ENCODE peak calls at places on chromosomes 12 and 14, in six cellular contexts. K, N, P, U, H and I are unnamed samples.

GRCh38 chr12:29230800-29231560 is 81.9 kb downstream of the FAR2 start:
- DNase-seq in P (no peak), K (no peak), U (no peak), N (no peak), H (no peak), I (no peak)

GRCh38 chr12:98901189-98901588 is 256.1 kb downstream of the APAF1 start:
- DNase-seq in P (peak; percentile 47), N (no peak), H (no peak), K (no peak), U (peak; percentile 15), I (no peak)

GRCh38 chr12:96383371-96383770 is 16.9 kb downstream of the CDK17 start:
- DNase-seq in H (no peak), U (no peak), K (no peak), P (no peak), N (no peak), I (no peak)

GRCh38 chr12:89731064-89731463 is 22.4 kb upstream of the ATP2B1 start:
- DNase-seq in P (no peak), N (no peak), H (no peak), U (no peak), K (no peak), I (no peak)

GRCh38 chr14:78253986-78254385 is 83.8 kb downstream of the NRXN3 start:
- DNase-seq in N (no peak), P (no peak), U (peak; percentile 71), K (peak; percentile 33), H (no peak), I (no peak)

GRCh38 chr14:29724991-29725390 is 202.7 kb downstream of the PRKD1 start:
- DNase-seq in K (no peak), N (no peak), H (no peak), U (peak; percentile 56), P (peak; percentile 76), I (no peak)

GRCh38 chr14:31037709-31038221 is 11.6 kb upstream of the STRN3 start:
- DNase-seq in N (no peak), P (no peak), K (no peak), H (no peak), U (no peak), I (no peak)

GRCh38 chr12:106831699-106832098 is 57.2 kb downstream of the RIC8B start:
- DNase-seq in N (no peak), K (no peak), P (no peak), H (no peak), U (no peak), I (no peak)

GRCh38 chr12:58575281-58575680 is 345.0 kb downstream of the LRIG3 start:
- DNase-seq in U (peak; percentile 55), N (no peak), P (no peak), K (peak; percentile 65), H (no peak), I (no peak)

GRCh38 chr12:110726708-110727369 is 15.9 kb downstream of the PPP1CC start:
- DNase-seq in U (no peak), H (no peak), N (no peak), P (no peak), K (no peak), I (no peak)

GRCh38 chr12:117036046-117036445 is 63.2 kb downstream of the TESC start:
- DNase-seq in P (no peak), K (no peak), U (no peak), N (peak; percentile 60), H (no peak), I (peak; percentile 58)

GRCh38 chr12:50986961-50987737 is 34.8 kb downstream of the HIGD1C start:
- DNase-seq in P (peak; percentile 61), K (peak; percentile 66), U (peak; percentile 64), H (no peak), N (no peak), I (no peak)

GRCh38 chr14:99181804-99182520 is 90.0 kb downstream of the BCL11B start:
- DNase-seq in P (no peak), K (no peak), U (no peak), H (no peak), N (no peak), I (no peak)

GRCh38 chr12:14373202-14373601 is 7.7 kb downstream of the ATF7IP start:
- DNase-seq in U (peak; percentile 44), K (peak; percentile 29), N (no peak), H (no peak), P (no peak), I (no peak)

GRCh38 chr12:73950506-73950905 is 587.1 kb upstream of the ATXN7L3B start:
- DNase-seq in N (no peak), P (no peak), K (no peak), H (no peak), U (no peak), I (no peak)

GRCh38 chr14:26377150-26377549 is 220.7 kb downstream of the NOVA1 start:
- DNase-seq in K (no peak), U (no peak), H (no peak), N (no peak), P (no peak), I (no peak)

GRCh38 chr14:96042218-96042930 is 3.2 kb downstream of the C14orf132 start:
- DNase-seq in U (peak; percentile 54), K (no peak), H (no peak), P (no peak), N (no peak), I (no peak)

GRCh38 chr12:88420460-88420859 is 159.8 kb downstream of the KITLG start:
- DNase-seq in H (peak; percentile 46), U (peak; percentile 88), K (peak; percentile 96), P (no peak), N (no peak), I (no peak)

GRCh38 chr12:43957732-43958131 is 121.9 kb downstream of the TMEM117 start:
- DNase-seq in N (no peak), P (peak; percentile 35), H (no peak), K (peak; percentile 48), U (peak; percentile 51), I (no peak)

GRCh38 chr12:95548056-95548538 is 3.2 kb downstream of the USP44 start:
- DNase-seq in U (no peak), N (no peak), P (peak; percentile 51), K (no peak), H (no peak), I (peak; percentile 81)

GRCh38 chr14:74508292-74508731 is 14.7 kb downstream of the ISCA2 start:
- DNase-seq in K (no peak), N (no peak), U (no peak), H (no peak), P (peak; percentile 55), I (peak; percentile 37)

GRCh38 chr14:29144598-29144997 is 378.0 kb downstream of the FOXG1 start:
- DNase-seq in U (peak; percentile 88), K (peak; percentile 97), P (no peak), N (no peak), H (peak; percentile 91), I (no peak)

GRCh38 chr14:65243766-65244442 is 141.6 kb upstream of the MAX start:
- DNase-seq in U (no peak), K (no peak), H (no peak), N (no peak), P (no peak), I (no peak)

GRCh38 chr14:102777711-102778615 is 714 bp downstream of the TRAF3 start:
- DNase-seq in U (peak; percentile 47), N (no peak), P (peak; percentile 36), K (no peak), H (no peak), I (no peak)

GRCh38 chr14:94773017-94773681 is 3.2 kb upstream of the GSC start:
- DNase-seq in K (no peak), U (no peak), H (no peak), N (no peak), P (peak; percentile 47), I (no peak)

GRCh38 chr14:30227436-30227835 is 299.8 kb upstream of the PRKD1 start:
- DNase-seq in N (no peak), H (no peak), P (no peak), U (no peak), K (no peak), I (no peak)

GRCh38 chr12:51183816-51184215 is 10.9 kb upstream of the TFCP2 start:
- DNase-seq in K (no peak), P (peak; percentile 80), N (peak; percentile 36), U (peak; percentile 13), H (peak; percentile 8), I (no peak)

GRCh38 chr14:72686101-72686500 is 207.8 kb downstream of the DPF3 start:
- DNase-seq in K (no peak), U (no peak), H (no peak), N (no peak), P (no peak), I (no peak)

GRCh38 chr14:77044776-77045569 is 16.5 kb upstream of the IRF2BPL start:
- DNase-seq in P (no peak), U (no peak), N (no peak), K (no peak), H (no peak), I (no peak)

GRCh38 chr14:49364752-49365117 is 221.4 kb downstream of the RPS29 start:
- DNase-seq in K (no peak), U (no peak), N (no peak), P (no peak), H (no peak), I (no peak)

GRCh38 chr12:131537267-131537920 is 173.5 kb upstream of the SFSWAP start:
- DNase-seq in N (no peak), P (peak; percentile 12), K (no peak), U (no peak), H (no peak), I (no peak)

GRCh38 chr14:51239813-51240803 is at the start of gene TMX1:
- DNase-seq in N (peak; percentile 95), U (peak; percentile 98), H (peak; percentile 98), K (peak; percentile 99), P (peak; percentile 99), I (peak; percentile 98)

GRCh38 chr14:52119030-52119429 is 50.2 kb upstream of the NID2 start:
- DNase-seq in K (no peak), N (no peak), U (no peak), H (no peak), P (no peak), I (no peak)